ENCODE peak calls at places on chromosome 4, in seven cellular contexts. J is HCT116, Y is transverse colon, K is Peyer's patch, B is H1, C is right lobe of liver, P is endothelial cell of umbilical vein. I is an unnamed sample.

GRCh38 chr4:70651864-70652506 is 14.3 kb downstream of the JCHAIN start:
- DNase-seq in J (peak; percentile 52), Y (no peak), K (no peak), B (no peak), C (no peak), P (peak; percentile 55), I (no peak)

GRCh38 chr4:66842401-66842800 is 702.9 kb downstream of the CENPC start:
- DNase-seq in J (no peak), Y (no peak), K (no peak), B (no peak), C (no peak), P (no peak), I (no peak)

GRCh38 chr4:121421594-121421993 is 40.8 kb upstream of the QRFPR start:
- DNase-seq in J (peak; percentile 13), Y (no peak), K (no peak), B (no peak), C (no peak), P (no peak), I (no peak)

GRCh38 chr4:128358231-128358902 is 70.8 kb upstream of the PGRMC2 start:
- DNase-seq in J (no peak), Y (no peak), K (no peak), B (no peak), C (no peak), P (no peak), I (no peak)

GRCh38 chr4:137543198-137543597 is 10.9 kb upstream of the PCDH18 start:
- DNase-seq in J (no peak), Y (no peak), K (no peak), B (peak; percentile 83), C (no peak), P (no peak), I (no peak)

GRCh38 chr4:105708376-105709080 is at the start of the genes GSTCD and INTS12:
- DNase-seq in J (peak; percentile 88), Y (peak; percentile 94), K (peak; percentile 87), B (peak; percentile 75), C (peak; percentile 90), P (peak; percentile 95), I (no peak)

GRCh38 chr4:82293304-82293703 is 80.5 kb downstream of the HNRNPD start:
- DNase-seq in J (no peak), Y (no peak), K (no peak), B (no peak), C (no peak), P (no peak), I (no peak)

GRCh38 chr4:72558655-72559054 is 10.4 kb downstream of the ADAMTS3 start:
- DNase-seq in J (no peak), Y (no peak), K (no peak), B (no peak), C (no peak), P (no peak), I (no peak)

GRCh38 chr4:153467154-153467896 is 1.2 kb downstream of the TMEM131L start:
- DNase-seq in J (peak; percentile 39), Y (peak; percentile 86), K (peak; percentile 93), B (no peak), C (peak; percentile 92), P (peak; percentile 23), I (no peak)

GRCh38 chr4:137310156-137310555 is 222.1 kb downstream of the PCDH18 start:
- DNase-seq in J (no peak), Y (no peak), K (no peak), B (no peak), C (no peak), P (no peak), I (no peak)

GRCh38 chr4:81807927-81808672 is 336.4 kb upstream of the RASGEF1B start:
- DNase-seq in J (no peak), Y (no peak), K (no peak), B (no peak), C (no peak), P (no peak), I (no peak)

GRCh38 chr4:151658959-151659593 is 101.7 kb downstream of the GATB start:
- DNase-seq in J (no peak), Y (no peak), K (no peak), B (no peak), C (no peak), P (peak; percentile 30), I (no peak)

GRCh38 chr4:8765084-8765483 is 106.6 kb downstream of the HMX1 start:
- DNase-seq in J (no peak), Y (no peak), K (no peak), B (no peak), C (peak; percentile 7), P (no peak), I (no peak)

GRCh38 chr4:147428583-147428982 is 52.3 kb upstream of the EDNRA start:
- DNase-seq in J (no peak), Y (no peak), K (no peak), B (no peak), C (no peak), P (no peak), I (no peak)

GRCh38 chr4:188372856-188373255 is 233.6 kb downstream of the TRIML1 start:
- DNase-seq in J (peak; percentile 67), Y (no peak), K (no peak), B (no peak), C (no peak), P (no peak), I (no peak)

GRCh38 chr4:6290256-6290655 is 20.6 kb downstream of the WFS1 start:
- DNase-seq in J (no peak), Y (no peak), K (no peak), B (no peak), C (no peak), P (no peak), I (no peak)

GRCh38 chr4:39450618-39451017 is 8.1 kb downstream of the RPL9 start:
- DNase-seq in J (no peak), Y (no peak), K (no peak), B (no peak), C (no peak), P (no peak), I (no peak)

GRCh38 chr4:39451423-39452023 is 7.2 kb downstream of the RPL9 start:
- DNase-seq in J (no peak), Y (no peak), K (no peak), B (no peak), C (no peak), P (no peak), I (no peak)

GRCh38 chr4:39446483-39446841 is 12.3 kb downstream of the RPL9 start:
- DNase-seq in J (no peak), Y (no peak), K (no peak), B (no peak), C (no peak), P (no peak), I (no peak)

GRCh38 chr4:39442910-39443480 is 15.7 kb downstream of the RPL9 start:
- DNase-seq in J (no peak), Y (no peak), K (no peak), B (no peak), C (no peak), P (no peak), I (no peak)

GRCh38 chr4:39446842-39447573 is 11.7 kb downstream of the RPL9 start:
- DNase-seq in J (no peak), Y (peak; percentile 81), K (peak; percentile 60), B (peak; percentile 74), C (peak; percentile 53), P (peak; percentile 69), I (no peak)
- TF ChIP-seq CTCF in J (no peak), Y (peak; percentile 26), K (peak; percentile 36), B (peak; percentile 52), C (no peak), P (peak; percentile 48), I (no peak)

DNA sequence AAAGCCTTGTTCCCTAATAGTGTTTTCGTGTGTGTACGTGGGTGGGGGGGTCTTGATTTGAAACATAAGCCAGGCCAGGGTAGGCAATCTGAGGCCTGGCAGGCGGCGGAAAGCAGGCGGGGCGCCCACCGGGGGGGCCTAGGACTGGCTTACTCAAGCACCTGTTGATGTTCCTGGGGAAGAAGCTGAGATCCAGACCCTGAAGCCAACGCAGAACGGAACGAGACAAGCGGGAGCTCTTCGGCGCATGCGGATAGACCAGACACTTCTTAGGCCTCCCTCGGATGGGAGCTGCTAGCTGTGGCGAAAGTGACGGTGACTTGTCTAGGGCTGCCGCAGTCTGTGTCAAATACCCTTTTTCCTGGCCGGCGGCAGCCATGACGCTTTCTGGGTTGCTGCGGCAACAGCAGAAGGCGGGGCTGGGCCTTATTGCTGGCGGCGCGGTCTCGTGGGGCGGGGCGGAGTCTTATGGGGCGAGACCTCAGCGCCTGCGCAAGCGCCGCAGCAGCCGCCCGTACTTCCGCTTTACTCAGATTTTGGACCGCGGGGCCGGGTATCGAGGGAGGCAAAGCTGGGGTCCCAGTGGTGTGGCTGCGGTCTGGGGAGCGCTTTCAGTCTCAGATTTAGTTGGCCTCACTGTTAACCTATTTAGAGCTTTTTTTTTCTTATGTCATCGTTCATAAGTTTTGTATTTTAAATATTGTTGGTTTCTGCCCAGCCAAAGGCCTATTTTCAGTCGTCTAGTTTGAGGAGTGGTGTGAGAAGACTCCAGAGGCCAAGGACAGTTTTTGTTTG is at the start of gene SPATA4:
- DNase-seq in J (peak; percentile 73), Y (peak; percentile 95), K (peak; percentile 93), B (peak; percentile 76), C (peak; percentile 95), P (peak; percentile 93), I (peak; percentile 90)
- TF ChIP-seq POLR2A in J (peak; percentile 41), Y (peak; percentile 43), K (peak; percentile 13), B (peak; percentile 61), C (peak; percentile 45), P (peak; percentile 75), I (no peak)

GRCh38 chr4:4853371-4853823 is 6.1 kb upstream of the MSX1 start:
- DNase-seq in J (no peak), Y (no peak), K (no peak), B (no peak), C (no peak), P (no peak), I (no peak)

GRCh38 chr4:4856071-4857000 is 3.1 kb upstream of the MSX1 start:
- DNase-seq in J (no peak), Y (no peak), K (no peak), B (no peak), C (no peak), P (peak; percentile 21), I (no peak)

GRCh38 chr4:4853921-4854648 is 5.4 kb upstream of the MSX1 start:
- DNase-seq in J (no peak), Y (no peak), K (no peak), B (no peak), C (no peak), P (no peak), I (no peak)

GRCh38 chr4:4855293-4856070 is 4.0 kb upstream of the MSX1 start:
- DNase-seq in J (no peak), Y (no peak), K (no peak), B (no peak), C (no peak), P (no peak), I (no peak)

DNA sequence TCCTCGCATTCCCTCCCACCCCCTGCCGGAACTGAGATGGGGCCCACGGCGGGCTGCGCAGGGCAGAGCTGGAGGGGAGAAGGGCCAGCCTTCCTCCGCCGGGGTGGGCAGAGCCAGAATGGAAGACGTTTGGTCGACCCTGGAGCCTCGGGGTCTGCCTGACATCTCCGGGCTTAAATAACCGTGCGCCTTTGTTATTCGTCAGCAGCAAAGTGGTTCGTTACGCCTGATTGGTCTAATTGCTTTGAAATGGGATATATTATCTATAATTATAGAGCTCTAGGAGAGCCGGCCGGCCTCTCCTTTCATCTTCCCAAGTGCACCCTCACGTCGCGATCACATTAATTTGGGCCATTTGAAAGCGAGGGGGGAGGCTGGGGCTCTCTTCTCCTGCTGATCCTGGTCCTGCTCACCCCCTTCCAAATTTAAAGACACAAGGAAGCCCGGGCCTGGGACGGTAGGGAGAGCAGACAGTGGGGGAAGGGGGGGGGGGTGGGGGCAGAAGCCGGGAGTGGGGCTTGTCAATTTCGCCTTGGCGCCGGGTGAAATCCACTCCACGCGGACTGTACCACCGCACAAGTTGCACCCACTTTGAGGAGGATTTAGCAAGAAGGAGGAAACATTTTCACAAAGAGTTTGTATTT is 4.7 kb upstream of the MSX1 start:
- DNase-seq in J (no peak), Y (no peak), K (no peak), B (no peak), C (no peak), P (no peak), I (no peak)
- H3K4me1 ChIP-seq in J (peaks cover 18% of the 10 kb centered on the region), Y (peaks cover 9% of the 10 kb centered on the region), K (peaks cover 31% of the 10 kb centered on the region), B (peaks cover 22% of the 10 kb centered on the region), C (no peaks in the 10 kb centered on the region), P (peaks cover 6% of the 10 kb centered on the region), I (peaks cover 41% of the 10 kb centered on the region)

GRCh38 chr4:119628281-119629141 is at the start of gene PDE5A:
- DNase-seq in J (peak; percentile 70), Y (peak; percentile 90), K (peak; percentile 73), B (peak; percentile 79), C (peak; percentile 85), P (peak; percentile 78), I (no peak)
- TF ChIP-seq CTCF in J (peak; percentile 85), Y (peak; percentile 75), K (peak; percentile 95), B (peak; percentile 82), C (peak; percentile 88), P (peak; percentile 71), I (peak; percentile 51)

I was measured in vagina.